ENCODE peak calls at places on chromosomes 16 and 17, in nine cellular contexts. One of them, this sample, is unnamed.

GRCh38 chr16:28863929-28864886 is 565 bp downstream of the SH2B1 start:
- DNase-seq in neural progenitor cell: peak; percentile 39
- DNase-seq in vagina: no peak
- DNase-seq in heart left ventricle: peak; percentile 39
- DNase-seq in transverse colon: peak; percentile 65
- DNase-seq in heart right ventricle: no peak
- DNase-seq in fibroblast of lung: peak; percentile 48
- DNase-seq in body of pancreas: peak; percentile 25
- DNase-seq in pancreas: no peak
- DNase-seq in this sample: peak; percentile 73

GRCh38 chr16:81994485-81994884 is 16.8 kb downstream of the SDR42E1 start:
- DNase-seq in neural progenitor cell: no peak
- DNase-seq in vagina: no peak
- DNase-seq in heart left ventricle: no peak
- DNase-seq in transverse colon: no peak
- DNase-seq in heart right ventricle: no peak
- DNase-seq in fibroblast of lung: no peak
- DNase-seq in body of pancreas: no peak
- DNase-seq in pancreas: no peak
- DNase-seq in this sample: no peak

GRCh38 chr17:43830510-43831145 is 2.3 kb downstream of the MPP3 start:
- DNase-seq in neural progenitor cell: no peak
- DNase-seq in vagina: no peak
- DNase-seq in heart left ventricle: no peak
- DNase-seq in transverse colon: no peak
- DNase-seq in heart right ventricle: no peak
- DNase-seq in fibroblast of lung: no peak
- DNase-seq in body of pancreas: no peak
- DNase-seq in pancreas: no peak
- DNase-seq in this sample: no peak

GRCh38 chr17:47686661-47687327 is 7.2 kb upstream of the TBKBP1 start:
- DNase-seq in neural progenitor cell: no peak
- DNase-seq in vagina: no peak
- DNase-seq in heart left ventricle: no peak
- DNase-seq in transverse colon: no peak
- DNase-seq in heart right ventricle: no peak
- DNase-seq in fibroblast of lung: no peak
- DNase-seq in body of pancreas: no peak
- DNase-seq in pancreas: no peak
- DNase-seq in this sample: no peak

GRCh38 chr17:37830151-37830993 is 85.5 kb upstream of the HNF1B start:
- DNase-seq in neural progenitor cell: no peak
- DNase-seq in vagina: no peak
- DNase-seq in heart left ventricle: no peak
- DNase-seq in transverse colon: no peak
- DNase-seq in heart right ventricle: no peak
- DNase-seq in fibroblast of lung: no peak
- DNase-seq in body of pancreas: no peak
- DNase-seq in pancreas: no peak
- DNase-seq in this sample: no peak

GRCh38 chr16:52705192-52705591 is 158.2 kb upstream of the TOX3 start:
- DNase-seq in neural progenitor cell: no peak
- DNase-seq in vagina: no peak
- DNase-seq in heart left ventricle: no peak
- DNase-seq in transverse colon: no peak
- DNase-seq in heart right ventricle: no peak
- DNase-seq in fibroblast of lung: no peak
- DNase-seq in body of pancreas: no peak
- DNase-seq in pancreas: no peak
- DNase-seq in this sample: no peak

GRCh38 chr17:30372755-30373154 is 6.0 kb upstream of the CPD start:
- DNase-seq in neural progenitor cell: no peak
- DNase-seq in vagina: no peak
- DNase-seq in heart left ventricle: no peak
- DNase-seq in transverse colon: no peak
- DNase-seq in heart right ventricle: no peak
- DNase-seq in fibroblast of lung: no peak
- DNase-seq in body of pancreas: no peak
- DNase-seq in pancreas: no peak
- DNase-seq in this sample: no peak

GRCh38 chr17:40945414-40945813 is 8.0 kb upstream of the KRT23 start:
- DNase-seq in neural progenitor cell: peak; percentile 31
- DNase-seq in vagina: no peak
- DNase-seq in heart left ventricle: no peak
- DNase-seq in transverse colon: no peak
- DNase-seq in heart right ventricle: no peak
- DNase-seq in fibroblast of lung: no peak
- DNase-seq in body of pancreas: no peak
- DNase-seq in pancreas: no peak
- DNase-seq in this sample: no peak

GRCh38 chr17:78925234-78925633 is at the start of gene TIMP2:
- DNase-seq in neural progenitor cell: peak; percentile 94
- DNase-seq in vagina: no peak
- DNase-seq in heart left ventricle: peak; percentile 94
- DNase-seq in transverse colon: peak; percentile 90
- DNase-seq in heart right ventricle: peak; percentile 92
- DNase-seq in fibroblast of lung: peak; percentile 89
- DNase-seq in body of pancreas: peak; percentile 89
- DNase-seq in pancreas: peak; percentile 92
- DNase-seq in this sample: peak; percentile 88

GRCh38 chr17:46851029-46851741 is at the start of gene WNT9B:
- DNase-seq in neural progenitor cell: peak; percentile 83
- DNase-seq in vagina: no peak
- DNase-seq in heart left ventricle: no peak
- DNase-seq in transverse colon: peak; percentile 75
- DNase-seq in heart right ventricle: no peak
- DNase-seq in fibroblast of lung: no peak
- DNase-seq in body of pancreas: peak; percentile 62
- DNase-seq in pancreas: peak; percentile 78
- DNase-seq in this sample: peak; percentile 78

GRCh38 chr17:15977894-15978293 is 21.6 kb downstream of the ZSWIM7 start:
- DNase-seq in neural progenitor cell: no peak
- DNase-seq in vagina: no peak
- DNase-seq in heart left ventricle: no peak
- DNase-seq in transverse colon: no peak
- DNase-seq in heart right ventricle: no peak
- DNase-seq in fibroblast of lung: no peak
- DNase-seq in body of pancreas: no peak
- DNase-seq in pancreas: no peak
- DNase-seq in this sample: no peak

GRCh38 chr16:83019963-83020362 is 393.2 kb downstream of the CDH13 start:
- DNase-seq in neural progenitor cell: no peak
- DNase-seq in vagina: no peak
- DNase-seq in heart left ventricle: no peak
- DNase-seq in transverse colon: no peak
- DNase-seq in heart right ventricle: no peak
- DNase-seq in fibroblast of lung: no peak
- DNase-seq in body of pancreas: no peak
- DNase-seq in pancreas: no peak
- DNase-seq in this sample: no peak

GRCh38 chr16:17318200-17318599 is 152.6 kb downstream of the XYLT1 start:
- DNase-seq in neural progenitor cell: no peak
- DNase-seq in vagina: no peak
- DNase-seq in heart left ventricle: no peak
- DNase-seq in transverse colon: no peak
- DNase-seq in heart right ventricle: no peak
- DNase-seq in fibroblast of lung: peak; percentile 58
- DNase-seq in body of pancreas: peak; percentile 83
- DNase-seq in pancreas: no peak
- DNase-seq in this sample: no peak
- H3K4me1 ChIP-seq in neural progenitor cell: peaks cover 6% of the 10 kb centered on the region
- H3K4me1 ChIP-seq in vagina: peaks cover 56% of the 10 kb centered on the region
- H3K4me1 ChIP-seq in heart left ventricle: peaks cover 12% of the 10 kb centered on the region
- H3K4me1 ChIP-seq in transverse colon: peaks cover 17% of the 10 kb centered on the region
- H3K4me1 ChIP-seq in heart right ventricle: peaks cover 10% of the 10 kb centered on the region
- H3K4me1 ChIP-seq in fibroblast of lung: no peaks in the 10 kb centered on the region
- H3K4me1 ChIP-seq in body of pancreas: peaks cover 26% of the 10 kb centered on the region
- H3K4me1 ChIP-seq in pancreas: no peaks in the 10 kb centered on the region
- H3K4me1 ChIP-seq in this sample: no peaks in the 10 kb centered on the region

GRCh38 chr17:83196973-83197880 is 117.8 kb downstream of the METRNL start:
- DNase-seq in neural progenitor cell: no peak
- DNase-seq in vagina: no peak
- DNase-seq in heart left ventricle: peak; percentile 37
- DNase-seq in transverse colon: no peak
- DNase-seq in heart right ventricle: no peak
- DNase-seq in fibroblast of lung: no peak
- DNase-seq in body of pancreas: peak; percentile 1
- DNase-seq in pancreas: peak; percentile 26
- DNase-seq in this sample: no peak
- H3K4me1 ChIP-seq in neural progenitor cell: no peaks in the 10 kb centered on the region
- H3K4me1 ChIP-seq in vagina: peaks cover 82% of the 10 kb centered on the region
- H3K4me1 ChIP-seq in heart left ventricle: peaks cover 69% of the 10 kb centered on the region
- H3K4me1 ChIP-seq in transverse colon: peaks cover 8% of the 10 kb centered on the region
- H3K4me1 ChIP-seq in heart right ventricle: peaks cover 60% of the 10 kb centered on the region
- H3K4me1 ChIP-seq in fibroblast of lung: peaks cover 12% of the 10 kb centered on the region
- H3K4me1 ChIP-seq in body of pancreas: no peaks in the 10 kb centered on the region
- H3K4me1 ChIP-seq in pancreas: no peaks in the 10 kb centered on the region
- H3K4me1 ChIP-seq in this sample: no peaks in the 10 kb centered on the region

GRCh38 chr17:29145289-29146058 is 34.7 kb downstream of the MYO18A start:
- DNase-seq in neural progenitor cell: peak; percentile 77
- DNase-seq in vagina: no peak
- DNase-seq in heart left ventricle: peak; percentile 83
- DNase-seq in transverse colon: peak; percentile 71
- DNase-seq in heart right ventricle: peak; percentile 56
- DNase-seq in fibroblast of lung: peak; percentile 83
- DNase-seq in body of pancreas: peak; percentile 83
- DNase-seq in pancreas: no peak
- DNase-seq in this sample: peak; percentile 67

GRCh38 chr17:29148257-29148789 is 31.9 kb downstream of the MYO18A start:
- DNase-seq in neural progenitor cell: peak; percentile 33
- DNase-seq in vagina: no peak
- DNase-seq in heart left ventricle: no peak
- DNase-seq in transverse colon: no peak
- DNase-seq in heart right ventricle: no peak
- DNase-seq in fibroblast of lung: no peak
- DNase-seq in body of pancreas: no peak
- DNase-seq in pancreas: no peak
- DNase-seq in this sample: no peak

GRCh38 chr17:29148790-29149430 is 31.3 kb downstream of the MYO18A start:
- DNase-seq in neural progenitor cell: peak; percentile 97
- DNase-seq in vagina: no peak
- DNase-seq in heart left ventricle: peak; percentile 96
- DNase-seq in transverse colon: peak; percentile 96
- DNase-seq in heart right ventricle: peak; percentile 96
- DNase-seq in fibroblast of lung: peak; percentile 91
- DNase-seq in body of pancreas: peak; percentile 95
- DNase-seq in pancreas: peak; percentile 97
- DNase-seq in this sample: peak; percentile 96

GRCh38 chr17:29147682-29148081 is 32.5 kb downstream of the MYO18A start:
- DNase-seq in neural progenitor cell: no peak
- DNase-seq in vagina: no peak
- DNase-seq in heart left ventricle: no peak
- DNase-seq in transverse colon: no peak
- DNase-seq in heart right ventricle: no peak
- DNase-seq in fibroblast of lung: no peak
- DNase-seq in body of pancreas: no peak
- DNase-seq in pancreas: no peak
- DNase-seq in this sample: no peak

GRCh38 chr17:29146369-29146972 is 33.7 kb downstream of the MYO18A start:
- DNase-seq in neural progenitor cell: no peak
- DNase-seq in vagina: no peak
- DNase-seq in heart left ventricle: no peak
- DNase-seq in transverse colon: no peak
- DNase-seq in heart right ventricle: no peak
- DNase-seq in fibroblast of lung: no peak
- DNase-seq in body of pancreas: no peak
- DNase-seq in pancreas: no peak
- DNase-seq in this sample: no peak
- H3K4me1 ChIP-seq in neural progenitor cell: peaks cover 21% of the 10 kb centered on the region
- H3K4me1 ChIP-seq in vagina: peaks cover 26% of the 10 kb centered on the region
- H3K4me1 ChIP-seq in heart left ventricle: peaks cover 68% of the 10 kb centered on the region
- H3K4me1 ChIP-seq in transverse colon: peaks cover 32% of the 10 kb centered on the region
- H3K4me1 ChIP-seq in heart right ventricle: peaks cover 61% of the 10 kb centered on the region
- H3K4me1 ChIP-seq in fibroblast of lung: peaks cover 14% of the 10 kb centered on the region
- H3K4me1 ChIP-seq in body of pancreas: peaks cover 56% of the 10 kb centered on the region
- H3K4me1 ChIP-seq in pancreas: peaks cover 8% of the 10 kb centered on the region
- H3K4me1 ChIP-seq in this sample: peaks cover 6% of the 10 kb centered on the region

GRCh38 chr17:72945468-72945867 is 147.0 kb downstream of the SLC39A11 start:
- DNase-seq in neural progenitor cell: no peak
- DNase-seq in vagina: no peak
- DNase-seq in heart left ventricle: no peak
- DNase-seq in transverse colon: no peak
- DNase-seq in heart right ventricle: no peak
- DNase-seq in fibroblast of lung: no peak
- DNase-seq in body of pancreas: peak; percentile 38
- DNase-seq in pancreas: no peak
- DNase-seq in this sample: no peak

GRCh38 chr17:72942594-72942993 is 149.9 kb downstream of the SLC39A11 start:
- DNase-seq in neural progenitor cell: peak; percentile 31
- DNase-seq in vagina: no peak
- DNase-seq in heart left ventricle: no peak
- DNase-seq in transverse colon: no peak
- DNase-seq in heart right ventricle: no peak
- DNase-seq in fibroblast of lung: peak; percentile 35
- DNase-seq in body of pancreas: no peak
- DNase-seq in pancreas: no peak
- DNase-seq in this sample: no peak

GRCh38 chr17:72946696-72947095 is 145.8 kb downstream of the SLC39A11 start:
- DNase-seq in neural progenitor cell: peak; percentile 47
- DNase-seq in vagina: no peak
- DNase-seq in heart left ventricle: no peak
- DNase-seq in transverse colon: no peak
- DNase-seq in heart right ventricle: no peak
- DNase-seq in fibroblast of lung: no peak
- DNase-seq in body of pancreas: no peak
- DNase-seq in pancreas: no peak
- DNase-seq in this sample: no peak

GRCh38 chr17:72946126-72946525 is 146.4 kb downstream of the SLC39A11 start:
- DNase-seq in neural progenitor cell: no peak
- DNase-seq in vagina: no peak
- DNase-seq in heart left ventricle: no peak
- DNase-seq in transverse colon: no peak
- DNase-seq in heart right ventricle: no peak
- DNase-seq in fibroblast of lung: no peak
- DNase-seq in body of pancreas: no peak
- DNase-seq in pancreas: no peak
- DNase-seq in this sample: no peak

DNA sequence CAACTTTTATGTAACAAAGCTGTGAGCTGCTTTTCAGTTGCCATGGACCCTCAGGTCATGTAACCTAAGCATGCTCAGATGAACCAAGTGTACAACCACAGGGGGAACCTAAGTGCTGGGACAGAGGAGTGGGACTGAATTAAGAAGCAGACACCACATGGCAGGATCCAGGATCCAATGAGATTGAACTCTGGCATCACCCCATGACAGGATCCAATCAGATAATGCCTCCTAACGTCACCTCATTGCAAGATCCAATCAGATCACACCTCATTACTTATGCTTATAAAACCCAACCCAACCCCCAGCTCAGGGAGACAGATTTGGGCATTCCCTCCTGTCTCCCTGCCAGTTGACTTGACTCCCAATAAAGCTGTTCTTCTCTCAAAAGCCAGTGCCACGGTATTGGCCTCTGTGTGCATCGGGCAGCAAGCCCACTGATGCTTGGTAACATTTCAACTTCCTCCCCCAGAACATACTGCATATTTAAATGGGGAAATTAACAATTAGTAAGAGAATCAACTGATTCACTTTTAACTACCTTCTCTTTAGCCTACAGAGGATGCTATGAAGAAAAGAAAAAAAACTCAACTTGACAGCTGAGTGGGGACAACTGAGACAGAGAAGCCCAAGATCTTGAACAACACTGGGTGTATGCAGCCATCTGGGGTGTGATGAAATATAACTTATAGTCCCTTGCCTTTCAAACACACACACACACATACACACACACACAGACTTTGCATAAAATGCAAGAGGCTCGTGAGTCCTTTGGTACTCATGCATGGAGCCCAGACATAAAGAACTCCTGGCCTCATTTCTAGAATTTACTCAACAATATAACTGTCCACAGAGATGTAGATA is 148.4 kb downstream of the SLC39A11 start:
- DNase-seq in neural progenitor cell: no peak
- DNase-seq in vagina: no peak
- DNase-seq in heart left ventricle: no peak
- DNase-seq in transverse colon: no peak
- DNase-seq in heart right ventricle: no peak
- DNase-seq in fibroblast of lung: no peak
- DNase-seq in body of pancreas: no peak
- DNase-seq in pancreas: no peak
- DNase-seq in this sample: no peak
- H3K4me1 ChIP-seq in neural progenitor cell: peaks cover 10% of the 10 kb centered on the region
- H3K4me1 ChIP-seq in vagina: no peaks in the 10 kb centered on the region
- H3K4me1 ChIP-seq in heart left ventricle: no peaks in the 10 kb centered on the region
- H3K4me1 ChIP-seq in transverse colon: no peaks in the 10 kb centered on the region
- H3K4me1 ChIP-seq in heart right ventricle: no peaks in the 10 kb centered on the region
- H3K4me1 ChIP-seq in fibroblast of lung: no peaks in the 10 kb centered on the region
- H3K4me1 ChIP-seq in body of pancreas: no peaks in the 10 kb centered on the region
- H3K4me1 ChIP-seq in pancreas: no peaks in the 10 kb centered on the region
- H3K4me1 ChIP-seq in this sample: no peaks in the 10 kb centered on the region

This sample was measured in colonic mucosa.